ENCODE peak calls at places on chromosomes 6 and 20, in four cellular contexts. One of them, this sample, is unnamed.
A peak's percentile ranks its signal among the peaks of the same experiment; 100 is the strongest.

GRCh38 chr20:54668271-54669053 is 193.1 kb downstream of the DOK5 start:
- DNase-seq in PC-3: peak; percentile 63
- DNase-seq in HuH-7: peak; percentile 43
- DNase-seq in stimulated activated CD4-positive, alpha-beta T cell treated with anti-CD3 and anti-CD28 coated beads, Interleukin-2, amount 100 ng/mL, for 48 hours: peak; percentile 18
- DNase-seq in this sample: no peak

GRCh38 chr20:34880095-34880680 is 3.8 kb downstream of the ACSS2 start:
- DNase-seq in HuH-7: no peak
- DNase-seq in stimulated activated CD4-positive, alpha-beta T cell treated with anti-CD3 and anti-CD28 coated beads, Interleukin-2, amount 100 ng/mL, for 48 hours: no peak
- DNase-seq in PC-3: no peak
- DNase-seq in this sample: no peak

GRCh38 chr6:16803294-16804006 is 42.2 kb upstream of the ATXN1 start:
- DNase-seq in HuH-7: no peak
- DNase-seq in PC-3: no peak
- DNase-seq in stimulated activated CD4-positive, alpha-beta T cell treated with anti-CD3 and anti-CD28 coated beads, Interleukin-2, amount 100 ng/mL, for 48 hours: no peak
- DNase-seq in this sample: no peak

GRCh38 chr20:54526801-54527200 is 51.4 kb downstream of the DOK5 start:
- DNase-seq in PC-3: no peak
- DNase-seq in stimulated activated CD4-positive, alpha-beta T cell treated with anti-CD3 and anti-CD28 coated beads, Interleukin-2, amount 100 ng/mL, for 48 hours: no peak
- DNase-seq in HuH-7: no peak
- DNase-seq in this sample: no peak

GRCh38 chr6:90126178-90126577 is 170.5 kb downstream of the BACH2 start:
- DNase-seq in PC-3: no peak
- DNase-seq in HuH-7: no peak
- DNase-seq in stimulated activated CD4-positive, alpha-beta T cell treated with anti-CD3 and anti-CD28 coated beads, Interleukin-2, amount 100 ng/mL, for 48 hours: no peak
- DNase-seq in this sample: no peak

GRCh38 chr6:37690964-37691735 is 6.5 kb downstream of the MDGA1 start:
- DNase-seq in stimulated activated CD4-positive, alpha-beta T cell treated with anti-CD3 and anti-CD28 coated beads, Interleukin-2, amount 100 ng/mL, for 48 hours: no peak
- DNase-seq in HuH-7: no peak
- DNase-seq in PC-3: peak; percentile 43
- DNase-seq in this sample: no peak

GRCh38 chr6:101429291-101429690 is 35.8 kb downstream of the GRIK2 start:
- DNase-seq in HuH-7: no peak
- DNase-seq in stimulated activated CD4-positive, alpha-beta T cell treated with anti-CD3 and anti-CD28 coated beads, Interleukin-2, amount 100 ng/mL, for 48 hours: no peak
- DNase-seq in PC-3: no peak
- DNase-seq in this sample: no peak

GRCh38 chr20:17650816-17651760 is 31.0 kb downstream of the RRBP1 start:
- DNase-seq in PC-3: peak; percentile 49
- DNase-seq in stimulated activated CD4-positive, alpha-beta T cell treated with anti-CD3 and anti-CD28 coated beads, Interleukin-2, amount 100 ng/mL, for 48 hours: no peak
- DNase-seq in HuH-7: no peak
- DNase-seq in this sample: no peak

GRCh38 chr20:19817017-19817416 is 59.0 kb downstream of the RIN2 start:
- DNase-seq in HuH-7: no peak
- DNase-seq in PC-3: peak; percentile 99
- DNase-seq in stimulated activated CD4-positive, alpha-beta T cell treated with anti-CD3 and anti-CD28 coated beads, Interleukin-2, amount 100 ng/mL, for 48 hours: no peak
- DNase-seq in this sample: no peak

GRCh38 chr6:126199482-126199881 is 140.4 kb upstream of the CENPW start:
- DNase-seq in PC-3: no peak
- DNase-seq in HuH-7: no peak
- DNase-seq in stimulated activated CD4-positive, alpha-beta T cell treated with anti-CD3 and anti-CD28 coated beads, Interleukin-2, amount 100 ng/mL, for 48 hours: no peak
- DNase-seq in this sample: no peak

GRCh38 chr20:50085146-50085480 is 27.8 kb downstream of the UBE2V1 start:
- DNase-seq in HuH-7: no peak
- DNase-seq in PC-3: no peak
- DNase-seq in stimulated activated CD4-positive, alpha-beta T cell treated with anti-CD3 and anti-CD28 coated beads, Interleukin-2, amount 100 ng/mL, for 48 hours: no peak
- DNase-seq in this sample: no peak

GRCh38 chr20:50645253-50646068 is 45.9 kb downstream of the RIPOR3 start:
- DNase-seq in PC-3: peak; percentile 99
- DNase-seq in stimulated activated CD4-positive, alpha-beta T cell treated with anti-CD3 and anti-CD28 coated beads, Interleukin-2, amount 100 ng/mL, for 48 hours: no peak
- DNase-seq in HuH-7: peak; percentile 87
- DNase-seq in this sample: no peak

GRCh38 chr6:150813993-150814359 is 51.5 kb upstream of the MTHFD1L start:
- DNase-seq in HuH-7: no peak
- DNase-seq in stimulated activated CD4-positive, alpha-beta T cell treated with anti-CD3 and anti-CD28 coated beads, Interleukin-2, amount 100 ng/mL, for 48 hours: no peak
- DNase-seq in PC-3: peak; percentile 87
- DNase-seq in this sample: no peak

GRCh38 chr20:23082846-23083552 is 3.1 kb downstream of the CD93 start:
- DNase-seq in PC-3: no peak
- DNase-seq in HuH-7: no peak
- DNase-seq in stimulated activated CD4-positive, alpha-beta T cell treated with anti-CD3 and anti-CD28 coated beads, Interleukin-2, amount 100 ng/mL, for 48 hours: no peak
- DNase-seq in this sample: no peak

GRCh38 chr6:157323924-157324276 is 581 bp upstream of the TMEM242 start:
- DNase-seq in HuH-7: peak; percentile 66
- DNase-seq in stimulated activated CD4-positive, alpha-beta T cell treated with anti-CD3 and anti-CD28 coated beads, Interleukin-2, amount 100 ng/mL, for 48 hours: peak; percentile 19
- DNase-seq in PC-3: peak; percentile 73
- DNase-seq in this sample: peak; percentile 60

GRCh38 chr6:15551798-15552197 is 111.0 kb downstream of the DTNBP1 start:
- DNase-seq in PC-3: no peak
- DNase-seq in HuH-7: no peak
- DNase-seq in stimulated activated CD4-positive, alpha-beta T cell treated with anti-CD3 and anti-CD28 coated beads, Interleukin-2, amount 100 ng/mL, for 48 hours: no peak
- DNase-seq in this sample: no peak

GRCh38 chr20:46811328-46812084 is 83.1 kb upstream of the EYA2 start:
- DNase-seq in PC-3: no peak
- DNase-seq in HuH-7: no peak
- DNase-seq in stimulated activated CD4-positive, alpha-beta T cell treated with anti-CD3 and anti-CD28 coated beads, Interleukin-2, amount 100 ng/mL, for 48 hours: no peak
- DNase-seq in this sample: no peak

GRCh38 chr20:5780233-5781217 is 30.3 kb downstream of the SHLD1 start:
- DNase-seq in HuH-7: no peak
- DNase-seq in stimulated activated CD4-positive, alpha-beta T cell treated with anti-CD3 and anti-CD28 coated beads, Interleukin-2, amount 100 ng/mL, for 48 hours: no peak
- DNase-seq in PC-3: peak; percentile 52
- DNase-seq in this sample: no peak

GRCh38 chr6:151376440-151376839 is 14.9 kb downstream of the ZBTB2 start:
- DNase-seq in PC-3: no peak
- DNase-seq in HuH-7: no peak
- DNase-seq in stimulated activated CD4-positive, alpha-beta T cell treated with anti-CD3 and anti-CD28 coated beads, Interleukin-2, amount 100 ng/mL, for 48 hours: no peak
- DNase-seq in this sample: no peak

This sample was measured in CMK.